ENCODE peak calls at places on chromosome 19, in six cellular contexts. One of them, this sample, is unnamed.
A peak's percentile ranks its signal among the peaks of the same experiment; 100 is the strongest.

GRCh38 chr19:48487544-48487943 is 18.4 kb downstream of the CYTH2 start:
- DNase-seq in anterior cingulate cortex: no peak
- DNase-seq in NCI-H774: no peak
- DNase-seq in SW 1271: no peak
- DNase-seq in renal cortical epithelial cell: no peak
- DNase-seq in WTC11: no peak
- DNase-seq in this sample: no peak

GRCh38 chr19:29770653-29771052 is 41.1 kb upstream of the CCNE1 start:
- DNase-seq in WTC11: no peak
- DNase-seq in anterior cingulate cortex: no peak
- DNase-seq in renal cortical epithelial cell: no peak
- DNase-seq in SW 1271: no peak
- DNase-seq in NCI-H774: no peak
- DNase-seq in this sample: no peak

GRCh38 chr19:872266-872951 is 12.9 kb downstream of the CFD start:
- DNase-seq in WTC11: peak; percentile 91
- DNase-seq in NCI-H774: no peak
- DNase-seq in SW 1271: peak; percentile 66
- DNase-seq in renal cortical epithelial cell: no peak
- DNase-seq in anterior cingulate cortex: no peak
- DNase-seq in this sample: peak; percentile 89

GRCh38 chr19:36010402-36010801 is 1.8 kb upstream of the SYNE4 start:
- DNase-seq in NCI-H774: no peak
- DNase-seq in SW 1271: no peak
- DNase-seq in renal cortical epithelial cell: no peak
- DNase-seq in anterior cingulate cortex: no peak
- DNase-seq in WTC11: no peak
- DNase-seq in this sample: no peak

GRCh38 chr19:48393559-48394330 is at the start of gene GRIN2D:
- DNase-seq in WTC11: peak; percentile 52
- DNase-seq in renal cortical epithelial cell: peak; percentile 17
- DNase-seq in anterior cingulate cortex: no peak
- DNase-seq in NCI-H774: no peak
- DNase-seq in SW 1271: no peak
- DNase-seq in this sample: no peak

GRCh38 chr19:5298502-5298901 is 42.1 kb downstream of the PTPRS start:
- DNase-seq in SW 1271: no peak
- DNase-seq in renal cortical epithelial cell: no peak
- DNase-seq in NCI-H774: no peak
- DNase-seq in anterior cingulate cortex: no peak
- DNase-seq in WTC11: no peak
- DNase-seq in this sample: no peak

GRCh38 chr19:18049390-18049789 is 37.3 kb downstream of the IL12RB1 start:
- DNase-seq in anterior cingulate cortex: peak; percentile 14
- DNase-seq in renal cortical epithelial cell: no peak
- DNase-seq in WTC11: no peak
- DNase-seq in NCI-H774: no peak
- DNase-seq in SW 1271: no peak
- DNase-seq in this sample: no peak

GRCh38 chr19:8832132-8833021 is at the start of the genes MBD3L1 and ZNF558:
- DNase-seq in SW 1271: peak; percentile 80
- DNase-seq in NCI-H774: no peak
- DNase-seq in anterior cingulate cortex: peak; percentile 100
- DNase-seq in WTC11: peak; percentile 70
- DNase-seq in renal cortical epithelial cell: peak; percentile 93
- DNase-seq in this sample: peak; percentile 100

GRCh38 chr19:1555802-1556638 is 12.1 kb downstream of the MEX3D start:
- DNase-seq in anterior cingulate cortex: no peak
- DNase-seq in renal cortical epithelial cell: no peak
- DNase-seq in NCI-H774: no peak
- DNase-seq in SW 1271: no peak
- DNase-seq in WTC11: no peak
- DNase-seq in this sample: no peak

GRCh38 chr19:35346193-35347052 is 1.3 kb upstream of the FFAR1 start:
- DNase-seq in NCI-H774: no peak
- DNase-seq in SW 1271: no peak
- DNase-seq in WTC11: no peak
- DNase-seq in anterior cingulate cortex: no peak
- DNase-seq in renal cortical epithelial cell: no peak
- DNase-seq in this sample: peak; percentile 74

GRCh38 chr19:18006895-18007604 is 920 bp upstream of the ARRDC2 start:
- DNase-seq in renal cortical epithelial cell: peak; percentile 44
- DNase-seq in NCI-H774: peak; percentile 58
- DNase-seq in SW 1271: peak; percentile 49
- DNase-seq in WTC11: peak; percentile 88
- DNase-seq in anterior cingulate cortex: peak; percentile 70
- DNase-seq in this sample: peak; percentile 87

GRCh38 chr19:14475251-14476073 is at the start of gene PTGER1:
- DNase-seq in anterior cingulate cortex: no peak
- DNase-seq in renal cortical epithelial cell: peak; percentile 15
- DNase-seq in NCI-H774: no peak
- DNase-seq in SW 1271: no peak
- DNase-seq in WTC11: peak; percentile 60
- DNase-seq in this sample: peak; percentile 53

GRCh38 chr19:3538258-3538929 is 580 bp upstream of the TEKTIP1 start:
- DNase-seq in anterior cingulate cortex: no peak
- DNase-seq in WTC11: no peak
- DNase-seq in renal cortical epithelial cell: no peak
- DNase-seq in SW 1271: no peak
- DNase-seq in NCI-H774: no peak
- DNase-seq in this sample: no peak

GRCh38 chr19:1313695-1314613 is 28.3 kb downstream of the EFNA2 start:
- DNase-seq in SW 1271: no peak
- DNase-seq in renal cortical epithelial cell: no peak
- DNase-seq in anterior cingulate cortex: no peak
- DNase-seq in WTC11: no peak
- DNase-seq in NCI-H774: no peak
- DNase-seq in this sample: no peak

GRCh38 chr19:2747349-2747748 is 7.5 kb upstream of the SLC39A3 start:
- DNase-seq in WTC11: no peak
- DNase-seq in anterior cingulate cortex: no peak
- DNase-seq in NCI-H774: no peak
- DNase-seq in SW 1271: no peak
- DNase-seq in renal cortical epithelial cell: no peak
- DNase-seq in this sample: no peak

GRCh38 chr19:41570639-41571112 is 5.3 kb upstream of the CEACAM21 start:
- DNase-seq in anterior cingulate cortex: peak; percentile 5
- DNase-seq in renal cortical epithelial cell: peak; percentile 30
- DNase-seq in SW 1271: no peak
- DNase-seq in NCI-H774: peak; percentile 46
- DNase-seq in WTC11: peak; percentile 87
- DNase-seq in this sample: peak; percentile 82

GRCh38 chr19:17883627-17884413 is 12.1 kb downstream of the SLC5A5 start:
- DNase-seq in SW 1271: no peak
- DNase-seq in NCI-H774: no peak
- DNase-seq in anterior cingulate cortex: no peak
- DNase-seq in WTC11: no peak
- DNase-seq in renal cortical epithelial cell: no peak
- DNase-seq in this sample: no peak

GRCh38 chr19:32287811-32288227 is 57.6 kb upstream of the ZNF507 start:
- DNase-seq in SW 1271: no peak
- DNase-seq in NCI-H774: no peak
- DNase-seq in renal cortical epithelial cell: peak; percentile 19
- DNase-seq in anterior cingulate cortex: peak; percentile 18
- DNase-seq in WTC11: peak; percentile 87
- DNase-seq in this sample: no peak

GRCh38 chr19:1081301-1082164 is 13.6 kb downstream of the POLR2E start:
- DNase-seq in SW 1271: no peak
- DNase-seq in WTC11: peak; percentile 46
- DNase-seq in renal cortical epithelial cell: no peak
- DNase-seq in NCI-H774: peak; percentile 59
- DNase-seq in anterior cingulate cortex: no peak
- DNase-seq in this sample: no peak